ENCODE peak calls at places on chromosomes 5 and 9, in nine cellular contexts. E is lower lobe of right lung, T is esophagus squamous epithelium, R is kidney epithelial cell, F is coronary artery, W is tibial artery, D is GM06990, C is HFFc6, H is AG10803. X is an unnamed sample.

GRCh38 chr5:134445841-134446818 is 34.4 kb upstream of the CDKN2AIPNL start:
- DNase-seq in E (no peak), T (no peak), R (peak), F (no peak), W (no peak), D (no peak), C (no peak), H (no peak), X (no peak)

GRCh38 chr5:82413302-82414042 is 135.3 kb upstream of the RPS23 start:
- DNase-seq in E (no peak), T (no peak), R (no peak), F (no peak), W (no peak), D (no peak), C (peak), H (peak), X (peak)

GRCh38 chr9:16398676-16399075 is 471.8 kb downstream of the BNC2 start:
- DNase-seq in E (no peak), T (no peak), R (no peak), F (no peak), W (no peak), D (no peak), C (no peak), H (no peak), X (no peak)

GRCh38 chr5:640461-641330 is 28.6 kb downstream of the CEP72 start:
- DNase-seq in E (peak), T (no peak), R (no peak), F (no peak), W (no peak), D (no peak), C (no peak), H (no peak), X (no peak)

GRCh38 chr5:55140908-55141665 is 18.9 kb upstream of the GPX8 start:
- DNase-seq in E (no peak), T (no peak), R (no peak), F (no peak), W (no peak), D (no peak), C (no peak), H (no peak), X (no peak)

GRCh38 chr9:124137009-124137943 is 120.5 kb upstream of the NEK6 start:
- DNase-seq in E (no peak), T (no peak), R (no peak), F (no peak), W (no peak), D (peak), C (no peak), H (no peak), X (no peak)

GRCh38 chr5:78320461-78320860 is 26.0 kb upstream of the AP3B1 start:
- DNase-seq in E (no peak), T (no peak), R (no peak), F (no peak), W (no peak), D (no peak), C (peak), H (peak), X (peak)

GRCh38 chr9:935348-935965 is 41.0 kb upstream of the DMRT3 start:
- DNase-seq in E (no peak), T (no peak), R (peak), F (no peak), W (no peak), D (no peak), C (peak), H (peak), X (no peak)

GRCh38 chr9:70563437-70564204 is 149.2 kb upstream of the KLF9 start:
- DNase-seq in E (no peak), T (no peak), R (peak), F (no peak), W (no peak), D (peak), C (peak), H (peak), X (peak)

GRCh38 chr5:951940-952596 is 56.5 kb upstream of the NKD2 start:
- DNase-seq in E (no peak), T (no peak), R (no peak), F (no peak), W (no peak), D (no peak), C (no peak), H (no peak), X (no peak)

GRCh38 chr5:180117378-180117725 is 45.8 kb upstream of the RNF130 start:
- DNase-seq in E (no peak), T (no peak), R (no peak), F (peak), W (no peak), D (no peak), C (no peak), H (no peak), X (no peak)

GRCh38 chr9:16214677-16215076 is 655.8 kb downstream of the BNC2 start:
- DNase-seq in E (no peak), T (no peak), R (no peak), F (no peak), W (no peak), D (no peak), C (no peak), H (no peak), X (no peak)

GRCh38 chr9:68842568-68842967 is 137.5 kb downstream of the PIP5K1B start:
- DNase-seq in E (no peak), T (no peak), R (no peak), F (no peak), W (no peak), D (no peak), C (no peak), H (no peak), X (no peak)

GRCh38 chr9:122015165-122015821 is 77.8 kb downstream of the TTLL11 start:
- DNase-seq in E (no peak), T (no peak), R (no peak), F (no peak), W (no peak), D (no peak), C (no peak), H (no peak), X (no peak)

GRCh38 chr5:138911441-138911840 is 36.3 kb upstream of the LRRTM2 start:
- DNase-seq in E (no peak), T (no peak), R (no peak), F (no peak), W (no peak), D (no peak), C (peak), H (peak), X (peak)

GRCh38 chr9:125750656-125751035 is 3.5 kb downstream of the PBX3 start:
- DNase-seq in E (no peak), T (no peak), R (no peak), F (no peak), W (no peak), D (no peak), C (no peak), H (no peak), X (no peak)

GRCh38 chr5:37501152-37501551 is 122.0 kb downstream of the WDR70 start:
- DNase-seq in E (no peak), T (no peak), R (no peak), F (no peak), W (no peak), D (no peak), C (peak), H (no peak), X (no peak)

GRCh38 chr9:128361981-128362646 is 9.1 kb upstream of the URM1 start:
- DNase-seq in E (peak), T (no peak), R (no peak), F (peak), W (peak), D (peak), C (peak), H (peak), X (peak)

GRCh38 chr5:50694027-50694590 is 27.7 kb downstream of the PARP8 start:
- DNase-seq in E (no peak), T (no peak), R (no peak), F (no peak), W (no peak), D (no peak), C (no peak), H (no peak), X (no peak)

GRCh38 chr5:7078901-7079300 is 317.0 kb upstream of the ADCY2 start:
- DNase-seq in E (no peak), T (no peak), R (no peak), F (no peak), W (no peak), D (no peak), C (no peak), H (no peak), X (no peak)

GRCh38 chr5:168002116-168002515 is 289.3 kb upstream of the WWC1 start:
- DNase-seq in E (no peak), T (no peak), R (no peak), F (no peak), W (no peak), D (no peak), C (no peak), H (no peak), X (no peak)

GRCh38 chr9:28212979-28213378 is 639.7 kb upstream of the C9orf72 start:
- DNase-seq in E (no peak), T (no peak), R (peak), F (no peak), W (no peak), D (no peak), C (peak), H (peak), X (peak)

GRCh38 chr9:89436963-89437625 is 60.8 kb downstream of the SEMA4D start:
- DNase-seq in E (peak), T (peak), R (no peak), F (no peak), W (no peak), D (no peak), C (no peak), H (no peak), X (no peak)

GRCh38 chr9:35605336-35606137 is 475 bp downstream of the TESK1 start:
- DNase-seq in E (no peak), T (no peak), R (no peak), F (peak), W (peak), D (peak), C (no peak), H (no peak), X (no peak)

GRCh38 chr5:78591227-78591626 is 57.3 kb downstream of the LHFPL2 start:
- DNase-seq in E (no peak), T (no peak), R (peak), F (no peak), W (no peak), D (no peak), C (peak), H (peak), X (no peak)

GRCh38 chr9:133048595-133048994 is 13.2 kb upstream of the CEL start:
- DNase-seq in E (no peak), T (no peak), R (no peak), F (no peak), W (no peak), D (no peak), C (peak), H (peak), X (no peak)

GRCh38 chr9:130929571-130930022 is 9.4 kb downstream of the FIBCD1 start:
- DNase-seq in E (no peak), T (no peak), R (no peak), F (no peak), W (no peak), D (no peak), C (no peak), H (no peak), X (no peak)

GRCh38 chr5:28903643-28904042 is 1865.3 kb upstream of the CDH9 start:
- DNase-seq in E (no peak), T (no peak), R (no peak), F (no peak), W (no peak), D (no peak), C (no peak), H (no peak), X (no peak)
- TF ChIP-seq CTCF in E (no peak), T (no peak), R (no peak), F (no peak), W (no peak), D (no peak), C (no peak), H (no peak), X (no peak)

GRCh38 chr5:84260939-84261338 is 123.7 kb downstream of the EDIL3 start:
- DNase-seq in E (no peak), T (no peak), R (no peak), F (no peak), W (no peak), D (no peak), C (no peak), H (no peak), X (no peak)
- TF ChIP-seq CTCF in E (no peak), T (no peak), R (no peak), F (no peak), W (no peak), D (no peak), C (no peak), H (no peak), X (no peak)

GRCh38 chr9:78860806-78861475 is 564.0 kb downstream of the PSAT1 start:
- DNase-seq in E (no peak), T (no peak), R (peak), F (no peak), W (no peak), D (no peak), C (peak), H (peak), X (peak)
- TF ChIP-seq CTCF in E (no peak), T (no peak), R (no peak), F (no peak), W (no peak), D (no peak), C (peak), H (peak), X (peak)

DNA sequence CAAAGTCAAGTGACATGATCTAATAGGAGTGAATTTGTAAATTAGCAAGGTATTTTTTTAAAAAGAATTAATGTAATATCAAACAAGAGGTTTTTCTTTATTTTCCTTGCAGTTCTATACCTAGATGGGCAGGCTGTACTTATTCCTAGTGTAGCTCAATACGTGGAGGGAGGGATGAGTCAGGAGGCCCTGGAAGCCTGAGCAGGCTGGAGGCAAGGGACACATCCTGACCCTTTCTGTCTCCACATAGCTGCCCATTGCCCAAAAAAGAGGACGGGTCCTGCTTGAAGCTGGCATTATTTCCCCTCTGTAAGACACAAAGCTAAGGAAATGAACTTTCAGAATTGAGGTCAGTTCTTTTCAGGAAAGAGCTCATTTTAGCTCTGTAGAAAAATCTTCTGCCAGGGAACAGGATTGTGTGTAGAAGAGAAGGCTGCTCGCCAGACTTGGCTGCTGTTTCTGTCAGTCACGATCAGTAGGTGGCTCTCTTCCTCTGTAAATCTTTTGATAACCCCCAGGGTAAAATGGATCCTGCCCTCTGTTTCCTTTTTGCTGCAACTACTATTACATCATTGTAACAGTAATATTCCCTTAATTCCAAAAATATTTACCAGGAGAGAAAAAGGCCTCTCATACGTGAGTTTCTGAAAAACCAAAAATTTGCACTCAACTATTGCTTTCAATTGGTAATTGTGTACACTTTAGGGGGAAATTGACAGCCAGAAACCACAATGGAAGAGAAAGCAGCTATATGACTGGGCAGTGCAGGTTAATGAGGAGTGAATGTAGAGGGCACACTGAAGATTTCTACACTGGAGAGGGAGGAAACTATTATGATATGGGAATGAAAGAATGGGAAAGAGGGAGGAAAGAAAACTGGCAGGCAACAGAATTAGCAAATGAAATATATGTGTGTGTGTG is 12.3 kb upstream of the IFNW1 start:
- DNase-seq in E (peak), T (no peak), R (peak), F (no peak), W (no peak), D (no peak), C (no peak), H (no peak), X (peak)
- TF ChIP-seq CTCF in E (peak), T (no peak), R (peak), F (no peak), W (no peak), D (peak), C (peak), H (no peak), X (peak)

X was measured in astrocyte of the cerebellum.